ENCODE peak calls at places on chromosomes 4 and X, in four cellular contexts. One of them, this sample, is unnamed. For H3K4me1, the result is how much of the 10 kb centered on the place peaks cover.

GRCh38 chr4:126466848-126467247 is 1152.1 kb downstream of the FAT4 start:
- DNase-seq in K562: no peak
- DNase-seq in H1: no peak
- DNase-seq in HepG2: no peak
- DNase-seq in this sample: no peak

GRCh38 chrX:63354484-63354883 is 3.4 kb upstream of the SPIN4 start:
- DNase-seq in H1: no peak
- DNase-seq in HepG2: no peak
- DNase-seq in K562: no peak
- DNase-seq in this sample: no peak

GRCh38 chrX:51802917-51803688 is 59.9 kb downstream of the GSPT2 start:
- DNase-seq in HepG2: peak
- DNase-seq in K562: peak
- DNase-seq in H1: peak
- DNase-seq in this sample: peak

GRCh38 chr4:51842167-51842553 is 793 bp upstream of the DCUN1D4 start:
- DNase-seq in H1: no peak
- DNase-seq in K562: peak
- DNase-seq in HepG2: no peak
- DNase-seq in this sample: no peak

GRCh38 chrX:53882331-53882730 is 161.9 kb downstream of the PHF8 start:
- DNase-seq in K562: no peak
- DNase-seq in H1: no peak
- DNase-seq in HepG2: peak
- DNase-seq in this sample: no peak

GRCh38 chr4:174828845-174829701 is at the start of gene GLRA3:
- DNase-seq in HepG2: peak
- DNase-seq in H1: peak
- DNase-seq in K562: peak
- DNase-seq in this sample: peak

GRCh38 chrX:132956421-132957210 is 1.8 kb downstream of the HS6ST2 start:
- DNase-seq in H1: peak
- DNase-seq in K562: no peak
- DNase-seq in HepG2: no peak
- DNase-seq in this sample: peak

GRCh38 chr4:90498175-90498574 is 371.0 kb downstream of the CCSER1 start:
- DNase-seq in HepG2: no peak
- DNase-seq in K562: no peak
- DNase-seq in H1: no peak
- DNase-seq in this sample: no peak

GRCh38 chrX:46184749-46185148 is 360.5 kb downstream of the ZNF674 start:
- DNase-seq in H1: no peak
- DNase-seq in HepG2: no peak
- DNase-seq in K562: no peak
- DNase-seq in this sample: no peak

GRCh38 chrX:56113785-56114436 is 118.2 kb upstream of the KLF8 start:
- DNase-seq in HepG2: no peak
- DNase-seq in H1: peak
- DNase-seq in K562: no peak
- DNase-seq in this sample: peak

GRCh38 chrX:128504496-128504895 is 452.3 kb upstream of the ACTRT1 start:
- DNase-seq in H1: no peak
- DNase-seq in K562: no peak
- DNase-seq in HepG2: no peak
- DNase-seq in this sample: no peak

GRCh38 chrX:7085879-7086278 is 61.6 kb upstream of the STS start:
- DNase-seq in HepG2: no peak
- DNase-seq in K562: no peak
- DNase-seq in H1: no peak
- DNase-seq in this sample: no peak

GRCh38 chrX:13716455-13716854 is 18.0 kb downstream of the TRAPPC2 start:
- DNase-seq in H1: no peak
- DNase-seq in HepG2: no peak
- DNase-seq in K562: no peak
- DNase-seq in this sample: no peak

GRCh38 chr4:82643994-82644730 is 82.4 kb upstream of the TMEM150C start:
- DNase-seq in H1: no peak
- DNase-seq in K562: no peak
- DNase-seq in HepG2: no peak
- DNase-seq in this sample: no peak

GRCh38 chrX:43822015-43822414 is 60.2 kb downstream of the MAOB start:
- DNase-seq in H1: no peak
- DNase-seq in HepG2: no peak
- DNase-seq in K562: no peak
- DNase-seq in this sample: no peak

GRCh38 chr4:163330828-163331628 is 1.4 kb downstream of the NPY1R start:
- DNase-seq in H1: no peak
- DNase-seq in K562: no peak
- DNase-seq in HepG2: no peak
- DNase-seq in this sample: no peak

GRCh38 chr4:141058739-141059507 is 74.3 kb downstream of the RNF150 start:
- DNase-seq in K562: no peak
- DNase-seq in HepG2: no peak
- DNase-seq in H1: no peak
- DNase-seq in this sample: no peak

GRCh38 chr4:101102114-101102752 is 245.1 kb downstream of the PPP3CA start:
- DNase-seq in H1: no peak
- DNase-seq in HepG2: no peak
- DNase-seq in K562: no peak
- DNase-seq in this sample: no peak

GRCh38 chrX:82816572-82816971 is 691.5 kb upstream of the POU3F4 start:
- DNase-seq in H1: no peak
- DNase-seq in K562: no peak
- DNase-seq in HepG2: no peak
- DNase-seq in this sample: no peak

GRCh38 chrX:65866146-65866545 is 173.7 kb downstream of the VSIG4 start:
- DNase-seq in K562: no peak
- DNase-seq in H1: no peak
- DNase-seq in HepG2: no peak
- DNase-seq in this sample: no peak

GRCh38 chr4:77662396-77662795 is 56.8 kb downstream of the CXCL13 start:
- DNase-seq in HepG2: no peak
- DNase-seq in K562: no peak
- DNase-seq in H1: no peak
- DNase-seq in this sample: no peak

GRCh38 chr4:85474818-85475630 is at the start of gene ARHGAP24:
- DNase-seq in HepG2: peak
- DNase-seq in K562: peak
- DNase-seq in H1: peak
- DNase-seq in this sample: peak

GRCh38 chrX:45731448-45731847 is 530.8 kb upstream of the DIPK2B start:
- DNase-seq in HepG2: no peak
- DNase-seq in K562: no peak
- DNase-seq in H1: no peak
- DNase-seq in this sample: no peak

GRCh38 chr4:145171919-145172318 is 8.5 kb downstream of the OTUD4 start:
- DNase-seq in K562: no peak
- DNase-seq in H1: no peak
- DNase-seq in HepG2: no peak
- DNase-seq in this sample: no peak

GRCh38 chrX:150690126-150690525 is 3.1 kb upstream of the MTMR1 start:
- DNase-seq in HepG2: no peak
- DNase-seq in K562: no peak
- DNase-seq in H1: no peak
- DNase-seq in this sample: no peak

GRCh38 chr4:53507671-53508286 is 83.5 kb downstream of the LNX1 start:
- DNase-seq in K562: peak
- DNase-seq in HepG2: peak
- DNase-seq in H1: no peak
- DNase-seq in this sample: no peak

GRCh38 chrX:77114501-77114900 is 332.7 kb upstream of the FGF16 start:
- DNase-seq in HepG2: no peak
- DNase-seq in H1: no peak
- DNase-seq in K562: no peak
- DNase-seq in this sample: peak

DNA sequence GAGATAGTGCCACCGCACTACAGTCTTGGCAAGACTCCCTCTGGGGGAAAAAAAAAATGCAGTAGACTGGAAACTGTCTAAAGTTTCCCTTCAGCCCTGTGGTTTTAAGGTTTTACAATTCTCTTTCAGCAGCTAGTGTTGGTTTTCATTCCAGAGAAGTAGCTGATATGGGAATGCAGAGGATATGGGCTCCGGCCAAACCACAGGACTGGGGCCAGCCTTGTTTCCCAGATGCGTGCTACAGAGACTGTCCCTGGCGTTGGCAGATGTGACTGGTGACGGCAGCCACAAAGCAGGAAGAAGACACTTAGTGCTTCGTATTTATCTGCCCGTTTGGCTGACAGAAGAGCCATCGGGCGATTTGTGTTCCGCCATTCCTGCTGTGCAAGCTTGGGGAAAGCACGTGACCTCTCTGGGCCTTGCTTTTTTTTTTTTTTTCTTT is 43.2 kb downstream of the ZBTB49 start:
- DNase-seq in HepG2: no peak
- DNase-seq in H1: no peak
- DNase-seq in K562: no peak
- DNase-seq in this sample: no peak
- TF ChIP-seq CREB1 in HepG2: no peak
- TF ChIP-seq CREB1 in H1: no peak
- TF ChIP-seq CREB1 in K562: no peak
- TF ChIP-seq CREB1 in this sample: no peak

GRCh38 chrX:19787305-19787704 is 100.1 kb downstream of the SH3KBP1 start:
- DNase-seq in HepG2: no peak
- DNase-seq in H1: no peak
- DNase-seq in K562: no peak
- DNase-seq in this sample: no peak

GRCh38 chrX:19789376-19789775 is 98.0 kb downstream of the SH3KBP1 start:
- DNase-seq in H1: no peak
- DNase-seq in K562: no peak
- DNase-seq in HepG2: no peak
- DNase-seq in this sample: no peak

GRCh38 chrX:19782419-19782818 is 105.0 kb downstream of the SH3KBP1 start:
- DNase-seq in HepG2: no peak
- DNase-seq in H1: no peak
- DNase-seq in K562: no peak
- DNase-seq in this sample: no peak

GRCh38 chrX:19789782-19790181 is 97.6 kb downstream of the SH3KBP1 start:
- DNase-seq in HepG2: no peak
- DNase-seq in K562: no peak
- DNase-seq in H1: no peak
- DNase-seq in this sample: no peak

DNA sequence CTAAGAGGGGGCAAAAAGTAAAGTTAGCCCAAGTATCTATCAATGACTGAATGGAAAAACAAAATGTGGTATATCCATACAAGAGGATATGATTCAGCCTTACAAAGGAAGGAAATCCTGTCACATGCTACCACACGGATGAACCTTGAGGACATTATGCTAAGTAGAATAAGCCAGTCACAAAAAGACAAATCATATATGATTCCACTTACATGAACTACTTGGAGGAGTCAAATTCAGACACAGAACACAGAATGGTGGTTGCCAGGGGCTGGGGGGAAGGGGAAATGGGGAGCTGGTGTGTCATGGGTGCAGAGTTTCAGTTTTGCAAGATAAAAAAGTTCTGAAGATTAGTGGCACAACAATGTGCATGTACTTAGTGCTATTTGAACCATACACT is 101.8 kb downstream of the SH3KBP1 start:
- DNase-seq in K562: no peak
- DNase-seq in H1: no peak
- DNase-seq in HepG2: no peak
- DNase-seq in this sample: no peak
- H3K4me1 ChIP-seq in K562: under half
- H3K4me1 ChIP-seq in H1: under half
- H3K4me1 ChIP-seq in HepG2: under half
- H3K4me1 ChIP-seq in this sample: under half

DNA sequence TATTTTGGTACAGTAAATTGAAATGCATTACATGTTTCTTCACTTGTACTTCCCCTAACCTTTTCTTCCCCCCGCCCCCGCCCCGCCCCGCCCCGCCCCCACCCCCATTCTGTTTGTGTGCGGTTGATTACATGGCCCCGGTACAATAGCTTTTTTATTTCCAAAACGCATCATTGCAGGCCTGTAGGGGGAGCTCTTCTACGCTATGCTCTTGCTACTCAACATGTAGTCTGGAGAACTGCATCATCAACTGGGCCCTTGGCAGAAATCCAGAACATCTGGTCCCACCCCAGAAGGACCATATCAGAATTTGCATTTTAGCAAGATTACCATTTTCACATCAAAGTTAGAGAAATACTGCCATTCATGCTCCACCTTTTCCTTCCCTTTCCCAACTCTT is 333.3 kb upstream of the DDX53 start:
- DNase-seq in H1: peak
- DNase-seq in HepG2: peak
- DNase-seq in K562: peak
- DNase-seq in this sample: peak
- TF ChIP-seq CREB1 in H1: peak
- TF ChIP-seq CREB1 in HepG2: no peak
- TF ChIP-seq CREB1 in K562: no peak
- TF ChIP-seq CREB1 in this sample: no peak

GRCh38 chr4:10007772-10008171 is 13.5 kb downstream of the SLC2A9 start:
- DNase-seq in HepG2: no peak
- DNase-seq in H1: no peak
- DNase-seq in K562: no peak
- DNase-seq in this sample: no peak
- H3K4me1 ChIP-seq in HepG2: half or more
- H3K4me1 ChIP-seq in H1: under half
- H3K4me1 ChIP-seq in K562: under half
- H3K4me1 ChIP-seq in this sample: under half

This sample was measured in GM23338.